ENCODE peak calls at places on chromosome 18, in ten cellular contexts. One of them, this sample, is unnamed.
A peak's percentile ranks its signal among the peaks of the same experiment; 100 is the strongest.

GRCh38 chr18:59051470-59052165 is 88.1 kb upstream of the SEC11C start:
- DNase-seq in endodermal cell: no peak
- DNase-seq in A549: no peak
- DNase-seq in uterus: no peak
- DNase-seq in H9: no peak
- DNase-seq in tibial artery: peak; percentile 63
- DNase-seq in fibroblast of the aortic adventitia: peak; percentile 65
- DNase-seq in cardiac muscle cell: peak; percentile 47
- DNase-seq in AG04450: no peak
- DNase-seq in coronary artery: peak; percentile 89
- DNase-seq in this sample: no peak

GRCh38 chr18:9615973-9616559 is 1.7 kb upstream of the PPP4R1 start:
- DNase-seq in endodermal cell: no peak
- DNase-seq in A549: no peak
- DNase-seq in uterus: no peak
- DNase-seq in H9: no peak
- DNase-seq in tibial artery: no peak
- DNase-seq in fibroblast of the aortic adventitia: no peak
- DNase-seq in cardiac muscle cell: no peak
- DNase-seq in AG04450: no peak
- DNase-seq in coronary artery: no peak
- DNase-seq in this sample: peak; percentile 6

GRCh38 chr18:6249788-6250187 is 164.9 kb downstream of the L3MBTL4 start:
- DNase-seq in endodermal cell: no peak
- DNase-seq in A549: no peak
- DNase-seq in uterus: no peak
- DNase-seq in H9: no peak
- DNase-seq in tibial artery: no peak
- DNase-seq in fibroblast of the aortic adventitia: no peak
- DNase-seq in cardiac muscle cell: no peak
- DNase-seq in AG04450: no peak
- DNase-seq in coronary artery: no peak
- DNase-seq in this sample: no peak

GRCh38 chr18:70491734-70492348 is 203.0 kb downstream of the SOCS6 start:
- DNase-seq in endodermal cell: peak; percentile 90
- DNase-seq in A549: peak; percentile 61
- DNase-seq in uterus: no peak
- DNase-seq in H9: peak; percentile 69
- DNase-seq in tibial artery: peak; percentile 58
- DNase-seq in fibroblast of the aortic adventitia: peak; percentile 46
- DNase-seq in cardiac muscle cell: peak; percentile 57
- DNase-seq in AG04450: no peak
- DNase-seq in coronary artery: no peak
- DNase-seq in this sample: peak; percentile 73

GRCh38 chr18:8741524-8741923 is 36.2 kb downstream of the MTCL1 start:
- DNase-seq in endodermal cell: no peak
- DNase-seq in A549: no peak
- DNase-seq in uterus: no peak
- DNase-seq in H9: no peak
- DNase-seq in tibial artery: no peak
- DNase-seq in fibroblast of the aortic adventitia: no peak
- DNase-seq in cardiac muscle cell: no peak
- DNase-seq in AG04450: no peak
- DNase-seq in coronary artery: peak; percentile 28
- DNase-seq in this sample: no peak

GRCh38 chr18:75287006-75287405 is 76.4 kb downstream of the TSHZ1 start:
- DNase-seq in endodermal cell: no peak
- DNase-seq in A549: no peak
- DNase-seq in uterus: no peak
- DNase-seq in H9: no peak
- DNase-seq in tibial artery: no peak
- DNase-seq in fibroblast of the aortic adventitia: no peak
- DNase-seq in cardiac muscle cell: no peak
- DNase-seq in AG04450: no peak
- DNase-seq in coronary artery: no peak
- DNase-seq in this sample: no peak

GRCh38 chr18:71598374-71598773 is 945.8 kb downstream of the CBLN2 start:
- DNase-seq in endodermal cell: no peak
- DNase-seq in A549: no peak
- DNase-seq in uterus: no peak
- DNase-seq in H9: no peak
- DNase-seq in tibial artery: no peak
- DNase-seq in fibroblast of the aortic adventitia: peak; percentile 38
- DNase-seq in cardiac muscle cell: peak; percentile 29
- DNase-seq in AG04450: no peak
- DNase-seq in coronary artery: no peak
- DNase-seq in this sample: no peak

GRCh38 chr18:63775166-63775730 is at the start of gene SERPINB7:
- DNase-seq in endodermal cell: no peak
- DNase-seq in A549: peak; percentile 20
- DNase-seq in uterus: no peak
- DNase-seq in H9: no peak
- DNase-seq in tibial artery: no peak
- DNase-seq in fibroblast of the aortic adventitia: peak; percentile 74
- DNase-seq in cardiac muscle cell: no peak
- DNase-seq in AG04450: peak; percentile 71
- DNase-seq in coronary artery: no peak
- DNase-seq in this sample: no peak

GRCh38 chr18:45275367-45276113 is 339.7 kb upstream of the SLC14A2 start:
- DNase-seq in endodermal cell: no peak
- DNase-seq in A549: peak; percentile 11
- DNase-seq in uterus: no peak
- DNase-seq in H9: no peak
- DNase-seq in tibial artery: no peak
- DNase-seq in fibroblast of the aortic adventitia: peak; percentile 54
- DNase-seq in cardiac muscle cell: peak; percentile 44
- DNase-seq in AG04450: no peak
- DNase-seq in coronary artery: no peak
- DNase-seq in this sample: no peak

GRCh38 chr18:63207825-63208224 is 111.7 kb downstream of the BCL2 start:
- DNase-seq in endodermal cell: no peak
- DNase-seq in A549: no peak
- DNase-seq in uterus: no peak
- DNase-seq in H9: no peak
- DNase-seq in tibial artery: no peak
- DNase-seq in fibroblast of the aortic adventitia: no peak
- DNase-seq in cardiac muscle cell: no peak
- DNase-seq in AG04450: no peak
- DNase-seq in coronary artery: no peak
- DNase-seq in this sample: no peak

GRCh38 chr18:22983175-22983574 is 50.0 kb downstream of the RBBP8 start:
- DNase-seq in endodermal cell: no peak
- DNase-seq in A549: peak; percentile 41
- DNase-seq in uterus: no peak
- DNase-seq in H9: no peak
- DNase-seq in tibial artery: no peak
- DNase-seq in fibroblast of the aortic adventitia: peak; percentile 81
- DNase-seq in cardiac muscle cell: peak; percentile 74
- DNase-seq in AG04450: peak; percentile 8
- DNase-seq in coronary artery: no peak
- DNase-seq in this sample: no peak

GRCh38 chr18:50011813-50012445 is 183.0 kb downstream of the MYO5B start:
- DNase-seq in endodermal cell: no peak
- DNase-seq in A549: no peak
- DNase-seq in uterus: no peak
- DNase-seq in H9: no peak
- DNase-seq in tibial artery: no peak
- DNase-seq in fibroblast of the aortic adventitia: peak; percentile 49
- DNase-seq in cardiac muscle cell: peak; percentile 56
- DNase-seq in AG04450: peak; percentile 8
- DNase-seq in coronary artery: no peak
- DNase-seq in this sample: no peak

DNA sequence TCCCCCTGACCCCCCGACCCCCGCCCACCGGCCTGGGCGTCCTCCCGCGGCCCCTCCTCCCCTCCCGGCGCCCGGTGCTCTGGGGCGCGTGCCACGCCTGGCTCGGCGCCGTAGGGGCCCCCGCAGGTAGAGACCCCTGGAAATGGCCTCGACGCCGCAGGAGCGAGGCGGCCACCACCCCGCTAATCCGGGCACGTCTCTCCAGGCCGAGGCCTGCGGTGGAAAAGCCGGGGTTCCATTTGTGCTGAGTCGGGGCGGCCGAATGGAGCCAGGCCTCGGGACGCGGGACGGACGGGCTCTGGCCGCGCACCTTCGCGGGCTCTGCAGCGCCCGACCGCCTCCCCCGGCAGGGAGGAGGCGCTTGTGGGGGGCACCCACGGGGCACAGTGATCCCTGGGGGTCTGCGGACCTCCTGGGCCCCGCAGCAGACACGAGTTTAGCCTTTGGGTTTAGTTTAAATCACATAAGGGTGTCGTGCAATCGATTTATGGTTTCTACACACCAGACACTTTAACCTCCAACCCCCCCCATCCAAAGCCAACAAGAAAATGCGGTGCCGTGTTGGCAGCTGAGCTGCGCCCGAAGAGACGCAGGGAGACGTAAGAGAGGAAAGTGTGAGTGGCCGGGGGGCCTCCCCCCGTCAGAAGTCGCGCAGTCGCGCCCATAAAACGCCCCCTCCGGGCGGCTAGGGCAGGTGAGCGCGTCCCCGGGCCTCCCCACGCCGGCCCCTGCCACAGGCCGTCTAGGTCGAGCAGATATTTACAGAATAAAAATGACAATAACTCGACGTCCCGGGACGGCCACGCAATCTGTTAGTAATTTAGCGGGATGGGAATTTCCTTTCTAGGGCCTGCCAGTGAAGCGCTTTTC is 1.1 kb upstream of the NFATC1 start:
- DNase-seq in endodermal cell: peak; percentile 85
- DNase-seq in A549: peak; percentile 44
- DNase-seq in uterus: peak; percentile 80
- DNase-seq in H9: no peak
- DNase-seq in tibial artery: peak; percentile 60
- DNase-seq in fibroblast of the aortic adventitia: peak; percentile 73
- DNase-seq in cardiac muscle cell: peak; percentile 65
- DNase-seq in AG04450: no peak
- DNase-seq in coronary artery: peak; percentile 85
- DNase-seq in this sample: peak; percentile 91
- TF ChIP-seq CTCF in endodermal cell: peak; percentile 36
- TF ChIP-seq CTCF in A549: no peak
- TF ChIP-seq CTCF in uterus: peak; percentile 6
- TF ChIP-seq CTCF in H9: peak; percentile 15
- TF ChIP-seq CTCF in tibial artery: no peak
- TF ChIP-seq CTCF in fibroblast of the aortic adventitia: no peak
- TF ChIP-seq CTCF in cardiac muscle cell: no peak
- TF ChIP-seq CTCF in AG04450: no peak
- TF ChIP-seq CTCF in coronary artery: no peak
- TF ChIP-seq CTCF in this sample: no peak

GRCh38 chr18:73852789-73853188 is 294.8 kb downstream of the FBXO15 start:
- DNase-seq in endodermal cell: peak; percentile 54
- DNase-seq in A549: no peak
- DNase-seq in uterus: no peak
- DNase-seq in H9: no peak
- DNase-seq in tibial artery: no peak
- DNase-seq in fibroblast of the aortic adventitia: no peak
- DNase-seq in cardiac muscle cell: no peak
- DNase-seq in AG04450: no peak
- DNase-seq in coronary artery: no peak
- DNase-seq in this sample: no peak
- TF ChIP-seq CTCF in endodermal cell: no peak
- TF ChIP-seq CTCF in A549: no peak
- TF ChIP-seq CTCF in uterus: no peak
- TF ChIP-seq CTCF in H9: no peak
- TF ChIP-seq CTCF in tibial artery: no peak
- TF ChIP-seq CTCF in fibroblast of the aortic adventitia: no peak
- TF ChIP-seq CTCF in cardiac muscle cell: no peak
- TF ChIP-seq CTCF in AG04450: no peak
- TF ChIP-seq CTCF in coronary artery: no peak
- TF ChIP-seq CTCF in this sample: no peak

DNA sequence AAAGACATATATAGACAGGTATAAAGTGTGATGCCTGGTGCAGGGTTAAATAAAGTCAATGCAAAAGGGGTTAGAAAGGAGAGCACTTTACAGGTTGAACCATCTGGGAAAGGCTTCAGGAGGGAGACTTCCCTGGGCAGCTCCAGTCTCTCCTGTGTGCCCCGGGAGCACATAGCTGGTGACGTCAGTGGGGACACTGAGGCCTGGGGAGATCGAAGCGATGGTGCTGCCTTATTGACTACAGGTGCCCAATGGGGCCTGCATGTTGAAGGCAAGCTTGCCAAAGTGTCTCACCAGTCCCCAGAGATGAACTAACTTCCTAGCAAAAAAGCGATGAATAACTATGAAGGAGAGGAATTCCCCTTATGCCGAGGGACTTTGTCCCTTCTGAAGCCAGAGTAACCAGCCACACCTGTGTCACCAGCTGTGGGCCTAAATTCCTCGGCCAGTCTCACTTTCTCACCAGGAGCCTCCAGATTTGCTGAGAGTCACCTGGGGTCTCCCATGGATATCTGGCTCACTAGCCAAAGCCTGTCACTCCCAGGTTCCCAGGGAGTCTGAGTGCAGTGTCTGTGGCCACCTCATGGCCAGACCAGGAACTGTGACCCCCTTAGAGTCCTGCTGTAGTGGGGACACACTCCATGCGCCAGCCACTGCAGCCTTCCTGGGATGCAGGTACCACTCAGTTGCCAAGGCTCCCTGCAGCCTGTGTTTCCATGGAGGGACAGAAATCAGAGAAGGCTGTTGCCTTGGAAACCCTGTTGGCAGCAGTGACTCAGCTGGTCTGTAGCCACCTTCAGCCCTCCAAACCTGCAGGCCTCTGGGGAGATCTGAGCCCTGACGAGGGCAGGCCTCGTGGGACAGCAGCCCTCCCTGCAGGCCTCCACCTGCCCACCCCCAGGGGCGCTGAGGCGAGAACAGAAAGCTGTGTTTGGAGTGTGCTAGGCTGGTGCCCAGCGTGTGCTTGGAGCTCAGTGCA is 128.7 kb downstream of the CTIF start:
- DNase-seq in endodermal cell: peak; percentile 85
- DNase-seq in A549: peak; percentile 16
- DNase-seq in uterus: no peak
- DNase-seq in H9: peak; percentile 68
- DNase-seq in tibial artery: no peak
- DNase-seq in fibroblast of the aortic adventitia: no peak
- DNase-seq in cardiac muscle cell: no peak
- DNase-seq in AG04450: no peak
- DNase-seq in coronary artery: no peak
- DNase-seq in this sample: no peak
- TF ChIP-seq CTCF in endodermal cell: peak; percentile 80
- TF ChIP-seq CTCF in A549: peak; percentile 10
- TF ChIP-seq CTCF in uterus: no peak
- TF ChIP-seq CTCF in H9: peak; percentile 62
- TF ChIP-seq CTCF in tibial artery: no peak
- TF ChIP-seq CTCF in fibroblast of the aortic adventitia: peak; percentile 33
- TF ChIP-seq CTCF in cardiac muscle cell: peak; percentile 28
- TF ChIP-seq CTCF in AG04450: peak; percentile 48
- TF ChIP-seq CTCF in coronary artery: no peak
- TF ChIP-seq CTCF in this sample: no peak

DNA sequence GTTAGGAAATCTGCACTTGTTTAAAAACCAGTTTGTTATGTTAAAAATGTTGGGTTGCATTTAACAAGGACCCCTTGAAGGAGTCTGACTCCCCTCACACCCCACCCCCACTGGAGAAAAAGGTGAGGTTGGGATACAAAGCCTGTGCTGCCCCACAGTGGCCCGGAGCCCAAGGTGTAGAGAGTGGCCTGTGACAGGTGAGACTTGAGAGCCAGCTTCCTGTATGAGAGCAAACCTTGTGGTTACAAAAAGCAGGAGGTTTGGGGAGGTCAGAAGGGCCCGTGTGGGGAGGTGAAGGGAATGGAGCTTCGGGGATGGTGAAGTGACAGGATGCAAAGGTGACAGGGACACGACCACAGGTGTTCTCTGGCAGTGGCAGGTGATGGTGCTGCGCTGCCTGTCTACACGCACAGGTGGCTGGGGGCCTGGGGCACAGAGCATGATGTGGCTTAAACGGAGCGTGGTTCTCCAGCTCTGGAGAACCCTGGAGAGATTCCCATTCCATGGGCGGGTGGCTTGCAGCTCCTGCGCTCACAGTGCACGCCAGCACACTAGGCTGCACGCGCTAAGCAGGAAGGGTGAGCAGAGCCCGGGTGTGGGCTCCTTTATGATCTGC is 29.0 kb downstream of the IMPA2 start:
- DNase-seq in endodermal cell: no peak
- DNase-seq in A549: no peak
- DNase-seq in uterus: no peak
- DNase-seq in H9: no peak
- DNase-seq in tibial artery: no peak
- DNase-seq in fibroblast of the aortic adventitia: no peak
- DNase-seq in cardiac muscle cell: no peak
- DNase-seq in AG04450: no peak
- DNase-seq in coronary artery: no peak
- DNase-seq in this sample: no peak
- TF ChIP-seq CTCF in endodermal cell: peak; percentile 49
- TF ChIP-seq CTCF in A549: no peak
- TF ChIP-seq CTCF in uterus: no peak
- TF ChIP-seq CTCF in H9: peak; percentile 29
- TF ChIP-seq CTCF in tibial artery: no peak
- TF ChIP-seq CTCF in fibroblast of the aortic adventitia: no peak
- TF ChIP-seq CTCF in cardiac muscle cell: no peak
- TF ChIP-seq CTCF in AG04450: no peak
- TF ChIP-seq CTCF in coronary artery: no peak
- TF ChIP-seq CTCF in this sample: no peak